ENCODE peak calls at places on chromosomes 2 and 18, in nine cellular contexts. G is T-cell; W is omental fat pad; X is left ventricle myocardium inferior; N is psoas muscle; L is substantia nigra; B is non-pigmented ciliary epithelial cell; H is posterior cingulate gyrus; C is CD4-positive, CD25-positive, alpha-beta regulatory T cell. M is an unnamed sample.

GRCh38 chr2:127874378-127875271 is 11.1 kb downstream of the AMMECR1L start:
- DNase-seq in C (no peak), H (no peak), N (no peak), W (no peak), X (no peak), L (no peak), G (no peak), B (no peak), M (no peak)

GRCh38 chr2:10977003-10977402 is 65.3 kb downstream of the KCNF1 start:
- DNase-seq in X (no peak), L (no peak), H (no peak), C (no peak), N (no peak), G (no peak), B (no peak), W (no peak), M (no peak)

GRCh38 chr2:181123798-181124217 is 143.4 kb downstream of the UBE2E3 start:
- DNase-seq in N (no peak), X (no peak), G (peak), W (no peak), H (no peak), C (peak), B (no peak), L (no peak), M (no peak)

GRCh38 chr18:79169958-79170555 is 100.9 kb downstream of the ATP9B start:
- DNase-seq in L (no peak), X (no peak), H (no peak), W (no peak), C (no peak), G (no peak), N (no peak), B (no peak), M (no peak)

GRCh38 chr2:230814616-230815015 is 50.1 kb upstream of the ITM2C start:
- DNase-seq in W (no peak), G (no peak), B (no peak), N (no peak), X (no peak), H (no peak), L (no peak), C (no peak), M (no peak)

GRCh38 chr2:100524331-100524730 is 38.5 kb upstream of the PDCL3 start:
- DNase-seq in H (no peak), N (no peak), X (no peak), G (no peak), W (no peak), C (no peak), B (no peak), L (no peak), M (no peak)

GRCh38 chr18:10006261-10006903 is 92.6 kb downstream of the VAPA start:
- DNase-seq in H (no peak), G (no peak), X (no peak), W (no peak), L (no peak), B (no peak), N (no peak), C (no peak), M (peak)

GRCh38 chr18:70289351-70290330 is 796 bp downstream of the SOCS6 start:
- DNase-seq in X (peak), W (no peak), B (no peak), N (peak), C (no peak), G (no peak), H (no peak), L (no peak), M (no peak)

GRCh38 chr2:94874277-94874997 is 3.2 kb downstream of the TEKT4 start:
- DNase-seq in B (no peak), W (no peak), G (peak), H (no peak), C (peak), L (no peak), N (no peak), X (peak), M (no peak)

GRCh38 chr2:65165595-65165994 is 35.7 kb upstream of the RAB1A start:
- DNase-seq in H (no peak), B (no peak), C (no peak), X (no peak), L (no peak), N (no peak), G (no peak), W (no peak), M (no peak)

GRCh38 chr2:119440873-119441272 is 9.2 kb downstream of the TMEM37 start:
- DNase-seq in L (no peak), N (no peak), X (no peak), B (no peak), C (no peak), W (no peak), H (no peak), G (no peak), M (no peak)

M was measured in NCI-H2081 treated with DMSO at 0.1 percent for 48 hours.